ENCODE peak calls at places on chromosomes 12 and 14, in four cellular contexts. I, F, X and W are unnamed samples.

GRCh38 chr14:85597701-85598100 is 67.8 kb downstream of the FLRT2 start:
- DNase-seq in I (no peak), F (no peak), X (no peak), W (no peak)

GRCh38 chr12:55142896-55143870 is 17.0 kb downstream of the OR9K2 start:
- DNase-seq in I (peak), F (peak), X (peak), W (peak)

GRCh38 chr12:1882850-1883470 is 35.5 kb downstream of the CACNA2D4 start:
- DNase-seq in I (no peak), F (no peak), X (peak), W (no peak)

GRCh38 chr14:64324461-64325255 is 30.5 kb upstream of the ESR2 start:
- DNase-seq in I (no peak), F (no peak), X (no peak), W (no peak)

GRCh38 chr12:41217731-41218130 is 29.6 kb downstream of the PDZRN4 start:
- DNase-seq in I (no peak), F (no peak), X (no peak), W (no peak)

GRCh38 chr12:16130359-16130758 is 147.1 kb downstream of the SLC15A5 start:
- DNase-seq in I (no peak), F (no peak), X (no peak), W (no peak)

GRCh38 chr12:38327356-38327755 is 10.8 kb downstream of the ALG10B start:
- DNase-seq in I (no peak), F (no peak), X (no peak), W (no peak)

GRCh38 chr14:76752744-76753143 is 8.5 kb upstream of the VASH1 start:
- DNase-seq in I (no peak), F (no peak), X (no peak), W (no peak)

GRCh38 chr12:43776498-43776897 is 17.7 kb downstream of the IRAK4 start:
- DNase-seq in I (no peak), F (peak), X (no peak), W (no peak)

GRCh38 chr14:70100071-70100470 is 88.7 kb downstream of the SLC8A3 start:
- DNase-seq in I (no peak), F (no peak), X (no peak), W (no peak)

GRCh38 chr14:67240168-67240932 is 885 bp upstream of the PALS1 start:
- DNase-seq in I (peak), F (no peak), X (peak), W (no peak)

GRCh38 chr14:73802431-73803188 is 49.0 kb upstream of the PTGR2 start:
- DNase-seq in I (no peak), F (no peak), X (no peak), W (no peak)

GRCh38 chr12:75750950-75751349 is 239.5 kb upstream of the KRR1 start:
- DNase-seq in I (no peak), F (no peak), X (no peak), W (no peak)

GRCh38 chr12:52310622-52311281 is 10.4 kb downstream of the KRT83 start:
- DNase-seq in I (no peak), F (no peak), X (no peak), W (no peak)

GRCh38 chr12:12975322-12976077 is 23.5 kb upstream of the GPRC5D start:
- DNase-seq in I (no peak), F (peak), X (no peak), W (no peak)

GRCh38 chr12:23887055-23887835 is 62.2 kb downstream of the SOX5 start:
- DNase-seq in I (no peak), F (no peak), X (no peak), W (no peak)

GRCh38 chr12:5898874-5899273 is 46.2 kb downstream of the ANO2 start:
- DNase-seq in I (no peak), F (no peak), X (no peak), W (no peak)

GRCh38 chr14:52987042-52987441 is 36.2 kb upstream of the FERMT2 start:
- DNase-seq in I (no peak), F (no peak), X (no peak), W (no peak)

GRCh38 chr12:3195859-3196483 is 118.8 kb downstream of the TSPAN9 start:
- DNase-seq in I (no peak), F (no peak), X (no peak), W (no peak)

GRCh38 chr14:39666386-39666785 is 234.2 kb upstream of the FBXO33 start:
- DNase-seq in I (no peak), F (no peak), X (no peak), W (no peak)

GRCh38 chr12:22321620-22322019 is 12.9 kb downstream of the ST8SIA1 start:
- DNase-seq in I (no peak), F (no peak), X (no peak), W (no peak)

GRCh38 chr14:61516957-61517356 is 178.4 kb upstream of the HIF1A start:
- DNase-seq in I (no peak), F (no peak), X (no peak), W (no peak)

GRCh38 chr12:54751493-54751892 is 102.8 kb upstream of the MUCL1 start:
- DNase-seq in I (no peak), F (no peak), X (no peak), W (no peak)

GRCh38 chr14:63186453-63186852 is 17.8 kb upstream of the RHOJ start:
- DNase-seq in I (no peak), F (no peak), X (no peak), W (no peak)

GRCh38 chr14:85853996-85854526 is 324.1 kb downstream of the FLRT2 start:
- DNase-seq in I (no peak), F (no peak), X (no peak), W (no peak)

GRCh38 chr12:109677323-109677722 is 36.3 kb upstream of the FAM222A start:
- DNase-seq in I (no peak), F (no peak), X (no peak), W (no peak)

GRCh38 chr12:70603044-70603443 is 34.2 kb downstream of the PTPRB start:
- DNase-seq in I (no peak), F (no peak), X (no peak), W (no peak)